ENCODE peak calls at places on chromosomes 11 and 22, in eight cellular contexts. F is progenitor cell of endocrine pancreas, K is lower lobe of right lung, R is mammary epithelial cell, Y is Calu3, W is astrocyte of the spinal cord, T is PC-3, L is fibroblast of mammary gland. N is an unnamed sample.
A peak's percentile ranks its signal among the peaks of the same experiment; 100 is the strongest.

GRCh38 chr11:116786360-116786759 is 1.5 kb downstream of the ZPR1 start:
- DNase-seq in F (no peak), K (no peak), R (no peak), Y (no peak), W (no peak), T (no peak), L (no peak), N (no peak)

GRCh38 chr11:75954039-75954438 is 139.0 kb downstream of the UVRAG start:
- DNase-seq in F (no peak), K (no peak), R (no peak), Y (no peak), W (no peak), T (peak; percentile 66), L (no peak), N (no peak)

GRCh38 chr11:72239296-72239848 is 4.6 kb downstream of the PHOX2A start:
- DNase-seq in F (no peak), K (peak; percentile 82), R (no peak), Y (no peak), W (peak; percentile 37), T (peak; percentile 47), L (peak; percentile 45), N (no peak)

GRCh38 chr11:69840371-69841169 is 21.4 kb upstream of the FGF3 start:
- DNase-seq in F (no peak), K (peak; percentile 30), R (peak; percentile 55), Y (peak; percentile 88), W (no peak), T (peak; percentile 79), L (no peak), N (no peak)

GRCh38 chr11:87076260-87076783 is 38.6 kb downstream of the TMEM135 start:
- DNase-seq in F (no peak), K (no peak), R (no peak), Y (no peak), W (no peak), T (no peak), L (no peak), N (no peak)

GRCh38 chr11:14644396-14645246 is 1.0 kb downstream of the PDE3B start:
- DNase-seq in F (peak; percentile 47), K (peak; percentile 61), R (peak; percentile 16), Y (peak; percentile 45), W (peak; percentile 29), T (no peak), L (no peak), N (no peak)

GRCh38 chr11:117985953-117986887 is at the start of gene IL10RA:
- DNase-seq in F (peak; percentile 76), K (peak; percentile 93), R (peak; percentile 68), Y (peak; percentile 79), W (peak; percentile 28), T (no peak), L (peak; percentile 43), N (no peak)

GRCh38 chr11:35234836-35235235 is 95.9 kb downstream of the CD44 start:
- DNase-seq in F (no peak), K (no peak), R (no peak), Y (no peak), W (peak; percentile 54), T (no peak), L (peak; percentile 67), N (no peak)

GRCh38 chr11:35380603-35381002 is 38.8 kb downstream of the SLC1A2 start:
- DNase-seq in F (no peak), K (no peak), R (no peak), Y (no peak), W (no peak), T (no peak), L (no peak), N (no peak)

GRCh38 chr11:66814678-66815077 is 28.6 kb upstream of the RCE1 start:
- DNase-seq in F (no peak), K (no peak), R (no peak), Y (no peak), W (no peak), T (peak; percentile 63), L (no peak), N (no peak)

GRCh38 chr11:117444256-117445096 is 116.8 kb downstream of the CEP164 start:
- DNase-seq in F (no peak), K (no peak), R (no peak), Y (no peak), W (no peak), T (no peak), L (no peak), N (no peak)

GRCh38 chr11:78798567-78799170 is 224.0 kb upstream of the NARS2 start:
- DNase-seq in F (peak; percentile 58), K (peak; percentile 81), R (peak; percentile 11), Y (peak; percentile 81), W (peak; percentile 66), T (peak; percentile 85), L (peak; percentile 81), N (no peak)

GRCh38 chr22:39240841-39241631 is 3.7 kb downstream of the PDGFB start:
- DNase-seq in F (no peak), K (peak; percentile 73), R (peak; percentile 31), Y (peak; percentile 60), W (no peak), T (peak; percentile 49), L (no peak), N (no peak)

DNA sequence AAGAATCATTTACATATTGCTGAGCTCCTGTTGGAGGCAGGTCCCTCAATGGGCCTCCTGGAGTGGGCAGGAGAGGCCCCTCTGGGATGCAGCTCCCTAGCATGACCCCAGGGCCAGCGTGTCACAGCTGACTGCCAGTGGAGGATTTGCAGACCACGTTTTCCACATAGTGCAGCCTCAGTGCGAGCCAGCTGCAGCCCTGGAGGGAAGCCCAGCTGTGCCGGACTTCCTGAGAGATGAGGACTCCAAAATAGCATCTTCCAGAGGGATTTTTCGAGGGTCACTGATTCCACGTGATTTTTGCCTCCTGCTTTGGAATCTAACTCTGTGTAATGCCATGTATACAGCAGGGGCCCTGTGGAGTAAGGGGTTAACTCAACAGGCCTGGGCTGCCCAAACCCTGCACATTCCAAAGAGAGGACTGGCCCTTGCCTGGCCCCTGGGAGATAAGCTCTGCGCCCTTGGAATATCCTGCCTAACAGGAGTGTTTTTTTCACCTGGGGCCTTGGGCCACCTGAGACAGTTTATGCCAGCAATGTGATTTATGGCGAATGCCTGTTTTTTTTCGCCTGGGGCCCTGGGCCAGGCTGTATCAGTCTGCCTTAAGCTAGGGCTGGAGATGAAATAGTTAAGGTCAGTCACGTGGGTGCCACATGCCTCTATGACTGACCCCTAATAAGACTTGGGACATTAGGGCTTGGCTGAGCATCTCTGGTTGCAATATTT is 47.4 kb downstream of the RPS6KA4 start:
- DNase-seq in F (no peak), K (no peak), R (no peak), Y (no peak), W (no peak), T (no peak), L (no peak), N (no peak)
- TF ChIP-seq CTCF in F (no peak), K (no peak), R (no peak), Y (no peak), W (no peak), T (no peak), L (no peak), N (no peak)

GRCh38 chr22:26492220-26492619 is 8.5 kb downstream of the SRRD start:
- DNase-seq in F (no peak), K (no peak), R (no peak), Y (no peak), W (no peak), T (no peak), L (no peak), N (no peak)
- TF ChIP-seq CTCF in F (no peak), K (no peak), R (no peak), Y (no peak), W (no peak), T (no peak), L (no peak), N (no peak)

DNA sequence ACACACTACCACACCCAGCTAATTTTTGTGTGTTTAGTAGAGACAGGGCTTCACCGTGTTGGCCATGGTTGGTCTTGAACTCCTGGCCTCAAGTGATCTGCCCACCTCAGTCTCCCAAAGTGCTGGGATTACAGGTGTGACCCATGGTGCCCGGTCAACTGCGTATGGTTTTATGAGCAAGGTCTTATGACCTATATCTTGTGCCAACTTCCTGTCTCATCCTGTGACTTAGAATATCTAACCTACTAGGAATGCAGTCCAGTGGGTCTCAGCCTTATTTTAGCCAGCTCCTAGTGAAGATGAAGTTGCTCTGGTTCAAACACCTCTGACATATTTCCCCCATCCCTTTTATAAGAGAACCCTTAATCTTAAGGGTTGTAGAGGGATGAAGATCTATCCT is 66.1 kb upstream of the OR5AN1 start:
- DNase-seq in F (no peak), K (no peak), R (peak; percentile 19), Y (peak; percentile 22), W (no peak), T (peak; percentile 64), L (no peak), N (no peak)
- TF ChIP-seq CTCF in F (no peak), K (no peak), R (no peak), Y (no peak), W (no peak), T (no peak), L (no peak), N (no peak)

DNA sequence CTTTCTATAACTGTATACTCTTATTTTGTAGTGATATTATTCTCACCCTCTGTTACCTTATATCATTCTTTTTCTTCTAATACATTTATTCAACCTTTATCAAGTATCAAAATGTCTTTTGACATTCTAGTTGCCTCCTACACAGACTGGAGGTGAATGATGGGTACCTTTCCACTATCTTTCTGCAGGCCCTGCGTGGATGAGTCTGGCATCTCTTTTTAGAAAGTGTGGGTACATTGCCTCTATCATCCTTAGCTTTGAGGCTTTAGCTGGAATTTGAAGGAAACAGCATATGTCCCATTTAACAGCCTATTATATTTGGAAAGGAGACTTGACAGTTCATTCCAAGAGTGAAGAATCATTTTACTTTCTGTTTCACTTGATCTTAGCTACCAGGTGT is 192.0 kb downstream of the CWF19L2 start:
- DNase-seq in F (no peak), K (no peak), R (no peak), Y (no peak), W (no peak), T (no peak), L (no peak), N (no peak)
- TF ChIP-seq CTCF in F (no peak), K (no peak), R (no peak), Y (no peak), W (no peak), T (no peak), L (no peak), N (no peak)

N was measured in AG09319.